ENCODE peak calls at places on chromosomes 11 and 22, in nine cellular contexts. Y, P, N, O, B, S, J, E and T are unnamed samples.
A peak's percentile ranks its signal among the peaks of the same experiment; 100 is the strongest.

GRCh38 chr11:61069427-61069826 is 32.9 kb upstream of the CD5 start:
- DNase-seq in Y (no peak), P (no peak), N (no peak), O (no peak), B (no peak), S (no peak), J (no peak), E (no peak), T (no peak)

GRCh38 chr22:22770280-22770871 is 117.2 kb upstream of the IGLL5 start:
- DNase-seq in Y (no peak), P (peak; percentile 29), N (no peak), O (no peak), B (no peak), S (no peak), J (peak; percentile 78), E (peak; percentile 4), T (peak; percentile 20)

GRCh38 chr11:12798609-12799011 is 124.4 kb downstream of the TEAD1 start:
- DNase-seq in Y (no peak), P (no peak), N (no peak), O (no peak), B (no peak), S (no peak), J (no peak), E (peak; percentile 44), T (no peak)

GRCh38 chr11:101738494-101738893 is 154.7 kb upstream of the TRPC6 start:
- DNase-seq in Y (no peak), P (peak; percentile 28), N (no peak), O (no peak), B (no peak), S (no peak), J (no peak), E (no peak), T (no peak)

GRCh38 chr22:39278040-39278439 is 33.3 kb upstream of the PDGFB start:
- DNase-seq in Y (peak; percentile 72), P (no peak), N (no peak), O (no peak), B (no peak), S (no peak), J (no peak), E (peak; percentile 43), T (no peak)

GRCh38 chr11:100890779-100891178 is 203.7 kb downstream of the ARHGAP42 start:
- DNase-seq in Y (no peak), P (peak; percentile 77), N (no peak), O (no peak), B (no peak), S (peak; percentile 99), J (no peak), E (peak; percentile 99), T (no peak)

GRCh38 chr11:18012314-18012905 is 437 bp downstream of the SERGEF start:
- DNase-seq in Y (peak; percentile 50), P (peak; percentile 35), N (peak; percentile 4), O (peak; percentile 11), B (no peak), S (peak; percentile 16), J (peak; percentile 57), E (peak; percentile 24), T (peak; percentile 30)

GRCh38 chr22:49487950-49488349 is 339.7 kb downstream of the BRD1 start:
- DNase-seq in Y (no peak), P (no peak), N (no peak), O (no peak), B (no peak), S (no peak), J (peak; percentile 81), E (no peak), T (no peak)

GRCh38 chr11:26093206-26093605 is 238.7 kb upstream of the ANO3 start:
- DNase-seq in Y (no peak), P (no peak), N (no peak), O (no peak), B (no peak), S (no peak), J (no peak), E (no peak), T (no peak)

GRCh38 chr11:14376920-14377319 is 17.9 kb upstream of the RRAS2 start:
- DNase-seq in Y (no peak), P (no peak), N (no peak), O (no peak), B (no peak), S (no peak), J (no peak), E (peak; percentile 18), T (no peak)

GRCh38 chr11:23310276-23310675 is 450.0 kb upstream of the CCDC179 start:
- DNase-seq in Y (no peak), P (peak; percentile 39), N (no peak), O (no peak), B (no peak), S (peak; percentile 82), J (no peak), E (peak; percentile 87), T (no peak)

GRCh38 chr11:23078289-23078971 is 218.2 kb upstream of the CCDC179 start:
- DNase-seq in Y (no peak), P (peak; percentile 73), N (no peak), O (no peak), B (no peak), S (peak; percentile 63), J (no peak), E (peak; percentile 68), T (no peak)

GRCh38 chr11:69357458-69358397 is 63.8 kb downstream of the MYEOV start:
- DNase-seq in Y (no peak), P (no peak), N (no peak), O (no peak), B (no peak), S (no peak), J (peak; percentile 10), E (no peak), T (no peak)

GRCh38 chr22:47854680-47855079 is 1092.2 kb downstream of the TBC1D22A start:
- DNase-seq in Y (no peak), P (no peak), N (no peak), O (no peak), B (no peak), S (no peak), J (no peak), E (no peak), T (no peak)

GRCh38 chr22:46604306-46604690 is 15.9 kb upstream of the GRAMD4 start:
- DNase-seq in Y (no peak), P (no peak), N (no peak), O (no peak), B (no peak), S (no peak), J (no peak), E (no peak), T (peak; percentile 15)

GRCh38 chr11:102914238-102915043 is 39.7 kb upstream of the MMP12 start:
- DNase-seq in Y (no peak), P (peak; percentile 83), N (no peak), O (no peak), B (peak; percentile 18), S (peak; percentile 20), J (peak; percentile 62), E (peak; percentile 31), T (no peak)

GRCh38 chr22:39574779-39575551 is 4.4 kb downstream of the CACNA1I start:
- DNase-seq in Y (no peak), P (peak; percentile 58), N (no peak), O (no peak), B (no peak), S (peak; percentile 91), J (no peak), E (peak; percentile 94), T (no peak)

GRCh38 chr11:9905562-9905961 is 241.7 kb downstream of the SWAP70 start:
- DNase-seq in Y (no peak), P (no peak), N (no peak), O (no peak), B (no peak), S (no peak), J (no peak), E (peak; percentile 35), T (no peak)

GRCh38 chr22:23408321-23408720 is 171.8 kb downstream of the IGLL1 start:
- DNase-seq in Y (no peak), P (no peak), N (no peak), O (no peak), B (no peak), S (no peak), J (no peak), E (no peak), T (no peak)

GRCh38 chr11:35632301-35632700 is 14.0 kb downstream of the FJX1 start:
- DNase-seq in Y (no peak), P (no peak), N (no peak), O (no peak), B (no peak), S (peak; percentile 27), J (no peak), E (peak; percentile 20), T (no peak)

GRCh38 chr22:24695958-24696511 is 78.5 kb downstream of the PIWIL3 start:
- DNase-seq in Y (no peak), P (peak; percentile 10), N (no peak), O (no peak), B (peak; percentile 12), S (no peak), J (peak; percentile 66), E (peak; percentile 15), T (no peak)
- H3K4me1 ChIP-seq in Y (peaks cover 12% of the 10 kb centered on the region), P (no peaks in the 10 kb centered on the region), N (no peaks in the 10 kb centered on the region), O (no peaks in the 10 kb centered on the region), B (peaks cover 19% of the 10 kb centered on the region), S (peaks cover 2% of the 10 kb centered on the region), J (peaks cover 3% of the 10 kb centered on the region), E (no peaks in the 10 kb centered on the region), T (no peaks in the 10 kb centered on the region)

GRCh38 chr22:31230871-31231621 is 18.9 kb downstream of the LIMK2 start:
- DNase-seq in Y (peak; percentile 59), P (peak; percentile 84), N (no peak), O (peak; percentile 46), B (peak; percentile 35), S (peak; percentile 38), J (no peak), E (peak; percentile 48), T (peak; percentile 61)
- H3K4me1 ChIP-seq in Y (peaks cover 46% of the 10 kb centered on the region), P (peaks cover 42% of the 10 kb centered on the region), N (peaks cover 27% of the 10 kb centered on the region), O (peaks cover 47% of the 10 kb centered on the region), B (peaks cover 20% of the 10 kb centered on the region), S (no peaks in the 10 kb centered on the region), J (no peaks in the 10 kb centered on the region), E (peaks cover 7% of the 10 kb centered on the region), T (peaks cover 30% of the 10 kb centered on the region)

GRCh38 chr22:29004647-29005371 is 56.8 kb downstream of the C22orf31 start:
- DNase-seq in Y (peak; percentile 62), P (no peak), N (no peak), O (no peak), B (no peak), S (peak; percentile 26), J (peak; percentile 80), E (peak; percentile 40), T (no peak)
- H3K4me1 ChIP-seq in Y (peaks cover 47% of the 10 kb centered on the region), P (peaks cover 14% of the 10 kb centered on the region), N (peaks cover 65% of the 10 kb centered on the region), O (no peaks in the 10 kb centered on the region), B (no peaks in the 10 kb centered on the region), S (peaks cover 9% of the 10 kb centered on the region), J (peaks cover 17% of the 10 kb centered on the region), E (no peaks in the 10 kb centered on the region), T (no peaks in the 10 kb centered on the region)

GRCh38 chr11:105051559-105051958 is 6.4 kb upstream of the CARD16 start:
- DNase-seq in Y (no peak), P (no peak), N (no peak), O (no peak), B (no peak), S (no peak), J (no peak), E (peak; percentile 9), T (no peak)
- H3K4me1 ChIP-seq in Y (no peaks in the 10 kb centered on the region), P (peaks cover 9% of the 10 kb centered on the region), N (peaks cover 7% of the 10 kb centered on the region), O (peaks cover 8% of the 10 kb centered on the region), B (no peaks in the 10 kb centered on the region), S (no peaks in the 10 kb centered on the region), J (no peaks in the 10 kb centered on the region), E (no peaks in the 10 kb centered on the region), T (peaks cover 4% of the 10 kb centered on the region)

GRCh38 chr11:46976182-46976854 is 39.8 kb downstream of the CSTPP1 start:
- DNase-seq in Y (no peak), P (no peak), N (no peak), O (no peak), B (no peak), S (no peak), J (no peak), E (no peak), T (no peak)
- H3K4me1 ChIP-seq in Y (no peaks in the 10 kb centered on the region), P (peaks cover 8% of the 10 kb centered on the region), N (no peaks in the 10 kb centered on the region), O (no peaks in the 10 kb centered on the region), B (peaks cover 4% of the 10 kb centered on the region), S (peaks cover 15% of the 10 kb centered on the region), J (peaks cover 5% of the 10 kb centered on the region), E (no peaks in the 10 kb centered on the region), T (peaks cover under 1% of the 10 kb centered on the region)